ENCODE peak calls at places on chromosomes 1 and 21, in six cellular contexts. One of them, this sample, is unnamed.

GRCh38 chr21:35399002-35399401 is 349.9 kb upstream of the RUNX1 start:
- DNase-seq in GM06990: no peak
- DNase-seq in GM23338: no peak
- DNase-seq in fibroblast of pulmonary artery: no peak
- DNase-seq in NB4: peak; percentile 27
- DNase-seq in A673: no peak
- DNase-seq in this sample: no peak

GRCh38 chr1:97603776-97604175 is 317.1 kb downstream of the DPYD start:
- DNase-seq in GM06990: peak; percentile 6
- DNase-seq in GM23338: no peak
- DNase-seq in fibroblast of pulmonary artery: peak; percentile 51
- DNase-seq in NB4: no peak
- DNase-seq in A673: peak; percentile 63
- DNase-seq in this sample: no peak

GRCh38 chr1:41622402-41622801 is 137.9 kb upstream of the EDN2 start:
- DNase-seq in GM06990: no peak
- DNase-seq in GM23338: no peak
- DNase-seq in fibroblast of pulmonary artery: peak; percentile 59
- DNase-seq in NB4: no peak
- DNase-seq in A673: no peak
- DNase-seq in this sample: no peak

GRCh38 chr21:44751799-44752636 is 40.6 kb upstream of the TSPEAR start:
- DNase-seq in GM06990: no peak
- DNase-seq in GM23338: no peak
- DNase-seq in fibroblast of pulmonary artery: no peak
- DNase-seq in NB4: no peak
- DNase-seq in A673: peak; percentile 38
- DNase-seq in this sample: peak; percentile 86

GRCh38 chr1:44812822-44813543 is 4.7 kb downstream of the BTBD19 start:
- DNase-seq in GM06990: no peak
- DNase-seq in GM23338: no peak
- DNase-seq in fibroblast of pulmonary artery: no peak
- DNase-seq in NB4: no peak
- DNase-seq in A673: no peak
- DNase-seq in this sample: peak; percentile 94

GRCh38 chr1:90174246-90174645 is 179.3 kb downstream of the ZNF326 start:
- DNase-seq in GM06990: no peak
- DNase-seq in GM23338: no peak
- DNase-seq in fibroblast of pulmonary artery: no peak
- DNase-seq in NB4: no peak
- DNase-seq in A673: no peak
- DNase-seq in this sample: no peak

GRCh38 chr1:66480162-66480561 is 53.8 kb upstream of the SGIP1 start:
- DNase-seq in GM06990: no peak
- DNase-seq in GM23338: no peak
- DNase-seq in fibroblast of pulmonary artery: no peak
- DNase-seq in NB4: no peak
- DNase-seq in A673: peak; percentile 45
- DNase-seq in this sample: no peak

GRCh38 chr1:37354876-37355275 is 119.5 kb upstream of the ZC3H12A start:
- DNase-seq in GM06990: no peak
- DNase-seq in GM23338: no peak
- DNase-seq in fibroblast of pulmonary artery: no peak
- DNase-seq in NB4: no peak
- DNase-seq in A673: no peak
- DNase-seq in this sample: no peak

GRCh38 chr1:37410815-37411214 is 63.6 kb upstream of the ZC3H12A start:
- DNase-seq in GM06990: no peak
- DNase-seq in GM23338: peak; percentile 91
- DNase-seq in fibroblast of pulmonary artery: peak; percentile 35
- DNase-seq in NB4: peak; percentile 42
- DNase-seq in A673: peak; percentile 19
- DNase-seq in this sample: peak; percentile 83

GRCh38 chr1:237566581-237566980 is 324.1 kb downstream of the ZP4 start:
- DNase-seq in GM06990: no peak
- DNase-seq in GM23338: no peak
- DNase-seq in fibroblast of pulmonary artery: no peak
- DNase-seq in NB4: no peak
- DNase-seq in A673: no peak
- DNase-seq in this sample: no peak

GRCh38 chr1:225882008-225882698 is at the start of gene TMEM63A:
- DNase-seq in GM06990: peak; percentile 87
- DNase-seq in GM23338: peak; percentile 92
- DNase-seq in fibroblast of pulmonary artery: peak; percentile 88
- DNase-seq in NB4: peak; percentile 90
- DNase-seq in A673: peak; percentile 90
- DNase-seq in this sample: no peak

GRCh38 chr1:224565186-224565585 is 50.9 kb upstream of the CNIH3 start:
- DNase-seq in GM06990: no peak
- DNase-seq in GM23338: no peak
- DNase-seq in fibroblast of pulmonary artery: peak; percentile 85
- DNase-seq in NB4: peak; percentile 98
- DNase-seq in A673: peak; percentile 49
- DNase-seq in this sample: no peak

GRCh38 chr21:25963186-25963585 is 207.4 kb downstream of the APP start:
- DNase-seq in GM06990: no peak
- DNase-seq in GM23338: no peak
- DNase-seq in fibroblast of pulmonary artery: peak; percentile 60
- DNase-seq in NB4: no peak
- DNase-seq in A673: peak; percentile 62
- DNase-seq in this sample: no peak

GRCh38 chr1:77834771-77835334 is 53.6 kb upstream of the NEXN start:
- DNase-seq in GM06990: no peak
- DNase-seq in GM23338: peak; percentile 9
- DNase-seq in fibroblast of pulmonary artery: peak; percentile 88
- DNase-seq in NB4: no peak
- DNase-seq in A673: no peak
- DNase-seq in this sample: no peak

GRCh38 chr1:204841316-204841715 is 29.3 kb upstream of the NFASC start:
- DNase-seq in GM06990: no peak
- DNase-seq in GM23338: no peak
- DNase-seq in fibroblast of pulmonary artery: no peak
- DNase-seq in NB4: no peak
- DNase-seq in A673: no peak
- DNase-seq in this sample: no peak

GRCh38 chr1:204834752-204835151 is 35.9 kb upstream of the NFASC start:
- DNase-seq in GM06990: no peak
- DNase-seq in GM23338: peak; percentile 19
- DNase-seq in fibroblast of pulmonary artery: no peak
- DNase-seq in NB4: no peak
- DNase-seq in A673: no peak
- DNase-seq in this sample: no peak

GRCh38 chr1:204836856-204837255 is 33.8 kb upstream of the NFASC start:
- DNase-seq in GM06990: no peak
- DNase-seq in GM23338: no peak
- DNase-seq in fibroblast of pulmonary artery: no peak
- DNase-seq in NB4: no peak
- DNase-seq in A673: no peak
- DNase-seq in this sample: no peak

GRCh38 chr1:204834329-204834728 is 36.3 kb upstream of the NFASC start:
- DNase-seq in GM06990: no peak
- DNase-seq in GM23338: peak; percentile 72
- DNase-seq in fibroblast of pulmonary artery: no peak
- DNase-seq in NB4: no peak
- DNase-seq in A673: no peak
- DNase-seq in this sample: no peak

GRCh38 chr1:204837440-204838084 is 33.1 kb upstream of the NFASC start:
- DNase-seq in GM06990: no peak
- DNase-seq in GM23338: peak; percentile 95
- DNase-seq in fibroblast of pulmonary artery: peak; percentile 71
- DNase-seq in NB4: peak; percentile 50
- DNase-seq in A673: peak; percentile 64
- DNase-seq in this sample: no peak
- TF ChIP-seq CTCF in GM06990: no peak
- TF ChIP-seq CTCF in GM23338: no peak
- TF ChIP-seq CTCF in fibroblast of pulmonary artery: no peak
- TF ChIP-seq CTCF in NB4: no peak
- TF ChIP-seq CTCF in A673: no peak
- TF ChIP-seq CTCF in this sample: peak; percentile 26

GRCh38 chr1:55888685-55889317 is 673.6 kb upstream of the USP24 start:
- DNase-seq in GM06990: no peak
- DNase-seq in GM23338: no peak
- DNase-seq in fibroblast of pulmonary artery: no peak
- DNase-seq in NB4: no peak
- DNase-seq in A673: no peak
- DNase-seq in this sample: no peak

GRCh38 chr1:55894521-55894920 is 679.4 kb upstream of the USP24 start:
- DNase-seq in GM06990: no peak
- DNase-seq in GM23338: no peak
- DNase-seq in fibroblast of pulmonary artery: peak; percentile 80
- DNase-seq in NB4: no peak
- DNase-seq in A673: no peak
- DNase-seq in this sample: no peak

GRCh38 chr1:55896210-55896609 is 681.0 kb upstream of the USP24 start:
- DNase-seq in GM06990: no peak
- DNase-seq in GM23338: no peak
- DNase-seq in fibroblast of pulmonary artery: no peak
- DNase-seq in NB4: no peak
- DNase-seq in A673: no peak
- DNase-seq in this sample: no peak

GRCh38 chr1:55898191-55898590 is 681.2 kb downstream of the PLPP3 start:
- DNase-seq in GM06990: no peak
- DNase-seq in GM23338: no peak
- DNase-seq in fibroblast of pulmonary artery: peak; percentile 89
- DNase-seq in NB4: no peak
- DNase-seq in A673: no peak
- DNase-seq in this sample: no peak

DNA sequence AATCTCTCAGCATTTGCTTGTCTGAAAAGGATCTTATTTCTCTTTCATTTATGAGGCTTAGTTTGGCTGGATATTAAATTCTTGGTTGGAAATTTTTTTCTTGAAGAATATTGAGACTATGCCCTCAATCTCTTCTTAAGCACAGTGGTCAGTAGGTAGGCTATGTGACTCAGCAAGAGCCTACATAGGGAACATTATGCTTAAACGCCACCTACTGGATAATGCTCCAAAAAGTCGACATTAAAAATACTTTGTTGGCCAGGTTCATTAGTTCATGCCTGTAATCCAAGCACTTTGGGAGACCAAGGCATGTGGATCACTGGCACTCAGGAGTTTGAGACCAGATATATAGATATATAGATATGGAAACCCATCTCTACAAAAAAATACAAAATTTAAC is 678.0 kb upstream of the USP24 start:
- DNase-seq in GM06990: no peak
- DNase-seq in GM23338: peak; percentile 68
- DNase-seq in fibroblast of pulmonary artery: peak; percentile 79
- DNase-seq in NB4: peak; percentile 41
- DNase-seq in A673: peak; percentile 57
- DNase-seq in this sample: no peak
- TF ChIP-seq CTCF in GM06990: peak; percentile 43
- TF ChIP-seq CTCF in GM23338: peak; percentile 67
- TF ChIP-seq CTCF in fibroblast of pulmonary artery: peak; percentile 46
- TF ChIP-seq CTCF in NB4: peak; percentile 24
- TF ChIP-seq CTCF in A673: peak; percentile 63
- TF ChIP-seq CTCF in this sample: peak; percentile 55

DNA sequence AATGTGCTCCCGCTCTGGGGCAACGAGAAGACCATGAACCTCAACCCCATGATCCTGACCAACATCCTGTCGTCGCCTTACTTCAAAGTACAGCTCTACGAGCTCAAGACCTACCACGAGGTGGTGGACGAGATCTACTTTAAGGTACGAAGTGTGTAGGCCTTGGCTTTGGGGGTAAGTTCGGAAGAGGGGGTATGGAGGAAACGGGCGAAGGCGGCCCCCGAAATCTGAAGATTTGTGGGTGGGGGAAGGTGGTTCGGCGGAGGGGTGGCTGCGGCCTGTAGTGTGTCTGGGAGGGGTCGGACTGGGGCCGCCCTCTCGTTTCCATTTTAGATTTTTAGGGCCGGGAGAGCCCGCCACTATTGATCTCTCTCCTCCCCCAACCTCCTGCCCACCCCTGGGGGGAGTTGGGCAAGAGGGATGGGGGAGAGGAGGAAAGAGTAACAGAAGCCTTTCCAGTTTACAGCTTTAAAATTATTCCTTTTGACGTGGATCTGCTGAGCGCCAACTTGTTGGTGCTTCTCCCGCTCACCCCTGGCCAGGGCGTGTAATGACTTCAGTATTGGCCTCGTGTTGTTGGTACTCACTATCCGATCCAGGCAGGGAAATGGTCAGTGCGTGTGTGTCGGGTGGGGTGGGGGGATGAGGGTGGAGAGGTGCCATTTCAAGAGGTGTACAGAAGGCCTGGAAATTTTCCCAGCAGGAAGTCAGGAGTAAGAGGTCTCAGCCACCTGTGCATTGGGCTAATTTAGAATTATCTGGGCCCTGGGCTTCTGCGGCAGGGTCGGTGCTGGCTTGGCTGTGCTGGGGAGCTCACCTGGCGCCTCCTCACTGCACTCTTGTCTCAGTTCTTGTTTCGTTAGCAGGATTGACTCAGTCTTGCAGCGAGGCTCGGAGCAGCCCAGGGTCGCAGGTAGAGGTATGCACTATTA is 880 bp downstream of the PRPF38B start:
- DNase-seq in GM06990: peak; percentile 63
- DNase-seq in GM23338: peak; percentile 64
- DNase-seq in fibroblast of pulmonary artery: peak; percentile 79
- DNase-seq in NB4: peak; percentile 82
- DNase-seq in A673: peak; percentile 68
- DNase-seq in this sample: no peak
- TF ChIP-seq CTCF in GM06990: peak; percentile 24
- TF ChIP-seq CTCF in GM23338: peak; percentile 16
- TF ChIP-seq CTCF in fibroblast of pulmonary artery: peak; percentile 27
- TF ChIP-seq CTCF in NB4: no peak
- TF ChIP-seq CTCF in A673: peak; percentile 22
- TF ChIP-seq CTCF in this sample: peak; percentile 74

GRCh38 chr1:115507916-115508315 is 133.9 kb upstream of the VANGL1 start:
- DNase-seq in GM06990: no peak
- DNase-seq in GM23338: no peak
- DNase-seq in fibroblast of pulmonary artery: peak; percentile 60
- DNase-seq in NB4: no peak
- DNase-seq in A673: no peak
- DNase-seq in this sample: no peak

GRCh38 chr1:115501476-115501875 is 140.3 kb upstream of the VANGL1 start:
- DNase-seq in GM06990: no peak
- DNase-seq in GM23338: no peak
- DNase-seq in fibroblast of pulmonary artery: no peak
- DNase-seq in NB4: no peak
- DNase-seq in A673: no peak
- DNase-seq in this sample: no peak

GRCh38 chr1:115506523-115507255 is 135.1 kb upstream of the VANGL1 start:
- DNase-seq in GM06990: no peak
- DNase-seq in GM23338: no peak
- DNase-seq in fibroblast of pulmonary artery: no peak
- DNase-seq in NB4: no peak
- DNase-seq in A673: no peak
- DNase-seq in this sample: no peak

GRCh38 chr1:115505157-115505571 is 136.6 kb upstream of the VANGL1 start:
- DNase-seq in GM06990: no peak
- DNase-seq in GM23338: no peak
- DNase-seq in fibroblast of pulmonary artery: no peak
- DNase-seq in NB4: no peak
- DNase-seq in A673: peak; percentile 70
- DNase-seq in this sample: no peak

DNA sequence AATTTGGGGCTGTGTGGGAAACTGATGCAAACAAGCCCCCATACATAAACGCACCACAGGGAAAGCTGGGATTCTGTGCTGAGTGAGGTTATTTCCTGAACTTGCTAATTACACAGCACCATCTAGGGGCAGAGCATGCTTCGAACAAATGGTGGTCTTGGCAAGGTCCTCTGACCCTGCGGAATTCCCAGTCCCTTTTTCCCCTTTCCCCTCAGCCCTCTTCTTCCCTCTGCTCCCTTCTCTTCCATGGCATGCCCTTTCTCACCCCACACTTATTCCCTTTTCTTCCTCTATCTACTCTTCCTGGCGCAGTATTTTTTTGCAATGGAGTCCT is 134.5 kb upstream of the VANGL1 start:
- DNase-seq in GM06990: no peak
- DNase-seq in GM23338: peak; percentile 69
- DNase-seq in fibroblast of pulmonary artery: peak; percentile 68
- DNase-seq in NB4: peak; percentile 27
- DNase-seq in A673: peak; percentile 67
- DNase-seq in this sample: no peak
- TF ChIP-seq CTCF in GM06990: peak; percentile 44
- TF ChIP-seq CTCF in GM23338: peak; percentile 74
- TF ChIP-seq CTCF in fibroblast of pulmonary artery: peak; percentile 70
- TF ChIP-seq CTCF in NB4: peak; percentile 37
- TF ChIP-seq CTCF in A673: peak; percentile 75
- TF ChIP-seq CTCF in this sample: peak; percentile 80

This sample was measured in chondrocyte.